ENCODE peak calls at places on chromosomes 5 and 9, in five cellular contexts. One of them, this sample, is unnamed.

GRCh38 chr5:77972545-77973252 is 196.6 kb upstream of the TBCA start:
- DNase-seq in colonic mucosa: no peak
- DNase-seq in astrocyte: no peak
- DNase-seq in ovary: no peak
- DNase-seq in mammary epithelial cell: no peak
- DNase-seq in this sample: no peak

GRCh38 chr9:21506910-21507795 is 25.0 kb upstream of the IFNE start:
- DNase-seq in mammary epithelial cell: peak; percentile 76
- DNase-seq in colonic mucosa: no peak
- DNase-seq in ovary: no peak
- DNase-seq in astrocyte: peak; percentile 91
- DNase-seq in this sample: peak; percentile 30

GRCh38 chr5:54965806-54966205 is 19.6 kb downstream of the ESM1 start:
- DNase-seq in colonic mucosa: no peak
- DNase-seq in astrocyte: no peak
- DNase-seq in mammary epithelial cell: no peak
- DNase-seq in ovary: no peak
- DNase-seq in this sample: no peak

GRCh38 chr9:72280913-72281500 is 84.0 kb downstream of the ZFAND5 start:
- DNase-seq in astrocyte: peak; percentile 35
- DNase-seq in colonic mucosa: peak; percentile 63
- DNase-seq in mammary epithelial cell: peak; percentile 50
- DNase-seq in ovary: peak; percentile 80
- DNase-seq in this sample: peak; percentile 69

GRCh38 chr5:83538788-83539535 is 67.4 kb downstream of the VCAN start:
- DNase-seq in ovary: no peak
- DNase-seq in mammary epithelial cell: no peak
- DNase-seq in colonic mucosa: no peak
- DNase-seq in astrocyte: no peak
- DNase-seq in this sample: no peak

GRCh38 chr5:73218552-73219171 is 45.7 kb downstream of the TMEM174 start:
- DNase-seq in mammary epithelial cell: peak; percentile 34
- DNase-seq in ovary: no peak
- DNase-seq in astrocyte: peak; percentile 41
- DNase-seq in colonic mucosa: no peak
- DNase-seq in this sample: peak; percentile 60

GRCh38 chr9:83013867-83014605 is 48.9 kb downstream of the RASEF start:
- DNase-seq in ovary: no peak
- DNase-seq in astrocyte: peak; percentile 95
- DNase-seq in colonic mucosa: no peak
- DNase-seq in mammary epithelial cell: peak; percentile 51
- DNase-seq in this sample: no peak

GRCh38 chr9:131747352-131747751 is 7.5 kb upstream of the RAPGEF1 start:
- DNase-seq in mammary epithelial cell: peak; percentile 42
- DNase-seq in astrocyte: peak; percentile 32
- DNase-seq in colonic mucosa: no peak
- DNase-seq in ovary: no peak
- DNase-seq in this sample: no peak

GRCh38 chr9:20640331-20641187 is 18.3 kb upstream of the MLLT3 start:
- DNase-seq in ovary: peak; percentile 49
- DNase-seq in mammary epithelial cell: peak; percentile 81
- DNase-seq in colonic mucosa: peak; percentile 68
- DNase-seq in astrocyte: peak; percentile 49
- DNase-seq in this sample: peak; percentile 60

DNA sequence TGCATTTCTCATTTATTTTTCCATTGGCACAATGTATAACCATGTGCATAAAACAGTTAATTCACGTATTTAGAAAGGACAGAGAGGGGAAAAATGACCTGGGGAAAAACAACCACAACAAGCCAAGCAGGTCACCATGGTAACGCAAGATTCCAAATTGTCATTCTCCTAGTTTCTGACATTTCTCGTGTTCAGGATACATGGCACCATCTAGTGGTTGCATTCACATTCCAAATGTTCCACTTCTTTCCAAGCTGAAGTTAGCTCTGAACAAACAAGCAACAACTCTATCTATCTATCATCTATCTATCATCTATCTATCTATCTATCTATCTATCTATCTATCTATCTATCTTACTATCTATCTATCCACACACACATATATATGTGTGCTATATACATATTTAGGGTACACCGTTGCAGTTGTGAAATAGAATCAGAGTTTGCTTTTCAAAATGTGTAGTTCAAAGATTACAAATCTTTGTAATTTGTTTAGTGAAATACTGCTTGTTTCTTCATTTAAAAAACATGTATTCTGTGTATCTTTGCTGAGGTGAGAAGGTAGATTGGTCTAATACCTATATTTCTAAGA is 487.3 kb upstream of the ST8SIA4 start:
- DNase-seq in ovary: no peak
- DNase-seq in colonic mucosa: peak; percentile 23
- DNase-seq in mammary epithelial cell: peak; percentile 26
- DNase-seq in astrocyte: peak; percentile 34
- DNase-seq in this sample: peak; percentile 16
- TF ChIP-seq CTCF in ovary: no peak
- TF ChIP-seq CTCF in colonic mucosa: peak; percentile 34
- TF ChIP-seq CTCF in mammary epithelial cell: peak; percentile 67
- TF ChIP-seq CTCF in astrocyte: peak; percentile 61
- TF ChIP-seq CTCF in this sample: peak; percentile 71

GRCh38 chr9:89680547-89681467 is 76.0 kb downstream of the GADD45G start:
- DNase-seq in astrocyte: no peak
- DNase-seq in ovary: no peak
- DNase-seq in colonic mucosa: no peak
- DNase-seq in mammary epithelial cell: no peak
- DNase-seq in this sample: no peak
- TF ChIP-seq CTCF in astrocyte: no peak
- TF ChIP-seq CTCF in ovary: no peak
- TF ChIP-seq CTCF in colonic mucosa: no peak
- TF ChIP-seq CTCF in mammary epithelial cell: no peak
- TF ChIP-seq CTCF in this sample: no peak

GRCh38 chr5:165457854-165458481 is 1952.5 kb downstream of the MAT2B start:
- DNase-seq in mammary epithelial cell: peak; percentile 33
- DNase-seq in astrocyte: peak; percentile 36
- DNase-seq in ovary: no peak
- DNase-seq in colonic mucosa: no peak
- DNase-seq in this sample: peak; percentile 29
- TF ChIP-seq CTCF in mammary epithelial cell: peak; percentile 77
- TF ChIP-seq CTCF in astrocyte: peak; percentile 67
- TF ChIP-seq CTCF in ovary: no peak
- TF ChIP-seq CTCF in colonic mucosa: peak; percentile 23
- TF ChIP-seq CTCF in this sample: peak; percentile 60

GRCh38 chr5:179452356-179453230 is 97.8 kb upstream of the RUFY1 start:
- DNase-seq in ovary: no peak
- DNase-seq in mammary epithelial cell: no peak
- DNase-seq in astrocyte: no peak
- DNase-seq in colonic mucosa: no peak
- DNase-seq in this sample: no peak
- TF ChIP-seq CTCF in ovary: no peak
- TF ChIP-seq CTCF in mammary epithelial cell: no peak
- TF ChIP-seq CTCF in astrocyte: no peak
- TF ChIP-seq CTCF in colonic mucosa: no peak
- TF ChIP-seq CTCF in this sample: no peak

DNA sequence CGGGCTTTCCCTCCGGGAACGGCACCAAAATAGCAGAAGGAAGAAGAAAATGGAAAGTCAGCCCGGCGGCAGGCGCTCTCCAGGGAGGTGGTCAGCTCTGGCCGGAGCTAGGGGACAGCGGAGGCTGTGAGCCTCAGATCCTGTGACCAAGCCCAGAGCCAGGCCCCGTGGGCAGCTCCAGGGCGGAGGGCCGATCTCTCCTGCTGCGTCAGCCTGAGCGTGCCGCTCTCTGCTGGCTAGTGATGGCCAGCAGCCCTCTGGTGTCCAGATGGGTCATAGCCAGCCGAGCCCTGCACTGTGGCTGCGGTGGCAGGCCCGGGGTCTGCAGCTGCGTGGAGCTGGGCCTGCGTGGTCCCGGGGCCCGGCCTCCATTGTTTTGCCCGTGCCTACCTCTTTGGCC is 16.9 kb upstream of the NRARP start:
- DNase-seq in astrocyte: no peak
- DNase-seq in colonic mucosa: no peak
- DNase-seq in mammary epithelial cell: no peak
- DNase-seq in ovary: peak; percentile 37
- DNase-seq in this sample: no peak
- TF ChIP-seq CTCF in astrocyte: peak; percentile 3
- TF ChIP-seq CTCF in colonic mucosa: no peak
- TF ChIP-seq CTCF in mammary epithelial cell: no peak
- TF ChIP-seq CTCF in ovary: no peak
- TF ChIP-seq CTCF in this sample: no peak